ENCODE peak calls at places on chromosomes 13 and 19, in eight cellular contexts. E, V, D, G, X, A, W and S are unnamed samples.

GRCh38 chr19:19229701-19230100 is 17.9 kb downstream of the NCAN start:
- DNase-seq in E (no peak), V (no peak), D (no peak), G (no peak), X (no peak), A (no peak), W (no peak), S (no peak)

GRCh38 chr19:13881231-13881691 is 4.3 kb downstream of the NANOS3 start:
- DNase-seq in E (no peak), V (no peak), D (peak; percentile 26), G (no peak), X (no peak), A (no peak), W (no peak), S (no peak)

GRCh38 chr19:15200575-15201364 is at the start of gene NOTCH3:
- DNase-seq in E (peak; percentile 46), V (peak; percentile 29), D (peak; percentile 70), G (no peak), X (peak; percentile 51), A (no peak), W (no peak), S (no peak)

GRCh38 chr13:19644947-19645439 is 11.5 kb downstream of the MPHOSPH8 start:
- DNase-seq in E (no peak), V (no peak), D (no peak), G (no peak), X (no peak), A (no peak), W (no peak), S (no peak)

GRCh38 chr19:17797397-17798201 is 2.7 kb downstream of the B3GNT3 start:
- DNase-seq in E (no peak), V (no peak), D (peak; percentile 83), G (peak; percentile 28), X (no peak), A (no peak), W (no peak), S (no peak)

GRCh38 chr13:35866801-35867200 is 264.4 kb downstream of the DCLK1 start:
- DNase-seq in E (no peak), V (peak; percentile 62), D (no peak), G (no peak), X (no peak), A (no peak), W (no peak), S (no peak)

GRCh38 chr19:39211731-39212376 is 7.8 kb upstream of the SYCN start:
- DNase-seq in E (no peak), V (no peak), D (peak; percentile 24), G (peak; percentile 72), X (no peak), A (no peak), W (no peak), S (no peak)

GRCh38 chr19:41371541-41371940 is 4.8 kb upstream of the TMEM91 start:
- DNase-seq in E (no peak), V (no peak), D (no peak), G (no peak), X (no peak), A (no peak), W (no peak), S (no peak)

GRCh38 chr13:24271231-24271610 is 38.2 kb upstream of the C1QTNF9 start:
- DNase-seq in E (no peak), V (no peak), D (no peak), G (no peak), X (no peak), A (no peak), W (no peak), S (no peak)

GRCh38 chr13:70253834-70254233 is 145.6 kb upstream of the KLHL1 start:
- DNase-seq in E (no peak), V (no peak), D (no peak), G (no peak), X (no peak), A (peak; percentile 52), W (no peak), S (no peak)

GRCh38 chr13:102648046-102648445 is 46.8 kb downstream of the METTL21C start:
- DNase-seq in E (no peak), V (no peak), D (no peak), G (no peak), X (no peak), A (no peak), W (no peak), S (no peak)

GRCh38 chr19:9295411-9295849 is 14.2 kb downstream of the ZNF699 start:
- DNase-seq in E (no peak), V (no peak), D (no peak), G (no peak), X (no peak), A (no peak), W (no peak), S (peak; percentile 4)

GRCh38 chr19:8552810-8553209 is 24.4 kb downstream of the MYO1F start:
- DNase-seq in E (peak; percentile 50), V (no peak), D (no peak), G (peak; percentile 28), X (no peak), A (peak; percentile 6), W (no peak), S (peak; percentile 60)

GRCh38 chr13:51222510-51223283 is 499 bp downstream of the FAM124A start:
- DNase-seq in E (no peak), V (no peak), D (peak; percentile 23), G (no peak), X (peak; percentile 58), A (no peak), W (no peak), S (no peak)

GRCh38 chr19:17829855-17830566 is 8.7 kb upstream of the INSL3 start:
- DNase-seq in E (peak; percentile 87), V (no peak), D (peak; percentile 58), G (no peak), X (peak; percentile 72), A (peak; percentile 67), W (no peak), S (peak; percentile 44)

GRCh38 chr19:21117041-21117907 is 24.6 kb upstream of the ZNF431 start:
- DNase-seq in E (no peak), V (no peak), D (peak; percentile 32), G (no peak), X (no peak), A (no peak), W (no peak), S (no peak)

GRCh38 chr19:8123683-8124082 is 25.7 kb downstream of the FBN3 start:
- DNase-seq in E (no peak), V (no peak), D (no peak), G (no peak), X (no peak), A (no peak), W (no peak), S (no peak)

GRCh38 chr13:66405908-66406802 is 824.0 kb downstream of the PCDH9 start:
- DNase-seq in E (no peak), V (no peak), D (no peak), G (no peak), X (no peak), A (no peak), W (no peak), S (peak; percentile 70)

GRCh38 chr13:52851153-52851962 is 2.9 kb upstream of the PCDH8 start:
- DNase-seq in E (no peak), V (peak; percentile 29), D (peak; percentile 59), G (peak; percentile 34), X (peak; percentile 88), A (peak; percentile 53), W (no peak), S (no peak)

GRCh38 chr13:65600702-65601101 is 1629.4 kb downstream of the PCDH9 start:
- DNase-seq in E (no peak), V (no peak), D (peak; percentile 17), G (no peak), X (no peak), A (no peak), W (no peak), S (peak; percentile 62)